ENCODE peak calls at places on chromosomes 1 and 21, in five cellular contexts. One of them, this sample, is unnamed.

GRCh38 chr1:9248341-9249262 is 14.0 kb downstream of the H6PD start:
- DNase-seq in GM23248: no peak
- DNase-seq in CD8-positive, alpha-beta T cell: no peak
- DNase-seq in CD4-positive, CD25-positive, alpha-beta regulatory T cell: no peak
- DNase-seq in AG04450: no peak
- DNase-seq in this sample: peak

GRCh38 chr1:93672069-93672468 is 9.6 kb downstream of the BCAR3 start:
- DNase-seq in CD4-positive, CD25-positive, alpha-beta regulatory T cell: no peak
- DNase-seq in GM23248: peak
- DNase-seq in CD8-positive, alpha-beta T cell: no peak
- DNase-seq in AG04450: no peak
- DNase-seq in this sample: no peak

GRCh38 chr1:202850593-202851362 is 38.2 kb downstream of the RABIF start:
- DNase-seq in AG04450: no peak
- DNase-seq in CD4-positive, CD25-positive, alpha-beta regulatory T cell: no peak
- DNase-seq in GM23248: no peak
- DNase-seq in CD8-positive, alpha-beta T cell: no peak
- DNase-seq in this sample: no peak

GRCh38 chr1:180594723-180595122 is 36.0 kb downstream of the OVAAL start:
- DNase-seq in CD8-positive, alpha-beta T cell: no peak
- DNase-seq in CD4-positive, CD25-positive, alpha-beta regulatory T cell: no peak
- DNase-seq in AG04450: no peak
- DNase-seq in GM23248: peak
- DNase-seq in this sample: no peak

GRCh38 chr21:17610862-17611261 is 1.8 kb downstream of the BTG3 start:
- DNase-seq in GM23248: peak
- DNase-seq in AG04450: no peak
- DNase-seq in CD8-positive, alpha-beta T cell: no peak
- DNase-seq in CD4-positive, CD25-positive, alpha-beta regulatory T cell: no peak
- DNase-seq in this sample: no peak

GRCh38 chr1:173101589-173101988 is 50.8 kb upstream of the TNFSF18 start:
- DNase-seq in AG04450: no peak
- DNase-seq in GM23248: no peak
- DNase-seq in CD4-positive, CD25-positive, alpha-beta regulatory T cell: no peak
- DNase-seq in CD8-positive, alpha-beta T cell: no peak
- DNase-seq in this sample: no peak

GRCh38 chr1:68330391-68330790 is 98.1 kb upstream of the WLS start:
- DNase-seq in GM23248: no peak
- DNase-seq in CD8-positive, alpha-beta T cell: no peak
- DNase-seq in CD4-positive, CD25-positive, alpha-beta regulatory T cell: no peak
- DNase-seq in AG04450: no peak
- DNase-seq in this sample: no peak

GRCh38 chr21:17442174-17442573 is 70.7 kb upstream of the CXADR start:
- DNase-seq in CD8-positive, alpha-beta T cell: no peak
- DNase-seq in CD4-positive, CD25-positive, alpha-beta regulatory T cell: no peak
- DNase-seq in GM23248: no peak
- DNase-seq in AG04450: no peak
- DNase-seq in this sample: no peak

GRCh38 chr1:248710305-248710900 is 7.8 kb upstream of the OR14I1 start:
- DNase-seq in CD4-positive, CD25-positive, alpha-beta regulatory T cell: no peak
- DNase-seq in AG04450: no peak
- DNase-seq in GM23248: no peak
- DNase-seq in CD8-positive, alpha-beta T cell: no peak
- DNase-seq in this sample: no peak

GRCh38 chr1:229253170-229253974 is 17.5 kb upstream of the RAB4A start:
- DNase-seq in CD4-positive, CD25-positive, alpha-beta regulatory T cell: peak
- DNase-seq in GM23248: peak
- DNase-seq in CD8-positive, alpha-beta T cell: no peak
- DNase-seq in AG04450: no peak
- DNase-seq in this sample: no peak

GRCh38 chr1:201946224-201946908 is at the start of gene LMOD1:
- DNase-seq in CD4-positive, CD25-positive, alpha-beta regulatory T cell: no peak
- DNase-seq in CD8-positive, alpha-beta T cell: no peak
- DNase-seq in AG04450: peak
- DNase-seq in GM23248: peak
- DNase-seq in this sample: peak

GRCh38 chr1:77672374-77672773 is 10.1 kb downstream of the ZZZ3 start:
- DNase-seq in GM23248: no peak
- DNase-seq in AG04450: no peak
- DNase-seq in CD4-positive, CD25-positive, alpha-beta regulatory T cell: no peak
- DNase-seq in CD8-positive, alpha-beta T cell: no peak
- DNase-seq in this sample: no peak

GRCh38 chr1:61047061-61047460 is 35.3 kb upstream of the NFIA start:
- DNase-seq in CD8-positive, alpha-beta T cell: no peak
- DNase-seq in GM23248: no peak
- DNase-seq in CD4-positive, CD25-positive, alpha-beta regulatory T cell: no peak
- DNase-seq in AG04450: no peak
- DNase-seq in this sample: no peak

GRCh38 chr1:33055210-33055991 is 18.7 kb upstream of the AK2 start:
- DNase-seq in GM23248: peak
- DNase-seq in CD4-positive, CD25-positive, alpha-beta regulatory T cell: peak
- DNase-seq in AG04450: peak
- DNase-seq in CD8-positive, alpha-beta T cell: no peak
- DNase-seq in this sample: peak

GRCh38 chr1:247293047-247293446 is 37.2 kb downstream of the VN1R5 start:
- DNase-seq in CD8-positive, alpha-beta T cell: no peak
- DNase-seq in CD4-positive, CD25-positive, alpha-beta regulatory T cell: no peak
- DNase-seq in GM23248: peak
- DNase-seq in AG04450: peak
- DNase-seq in this sample: peak

GRCh38 chr1:68975534-68975933 is 478.7 kb upstream of the DEPDC1 start:
- DNase-seq in AG04450: no peak
- DNase-seq in GM23248: no peak
- DNase-seq in CD4-positive, CD25-positive, alpha-beta regulatory T cell: no peak
- DNase-seq in CD8-positive, alpha-beta T cell: no peak
- DNase-seq in this sample: no peak

GRCh38 chr1:160371346-160371631 is 4.4 kb downstream of the NHLH1 start:
- DNase-seq in CD8-positive, alpha-beta T cell: no peak
- DNase-seq in AG04450: no peak
- DNase-seq in CD4-positive, CD25-positive, alpha-beta regulatory T cell: no peak
- DNase-seq in GM23248: no peak
- DNase-seq in this sample: no peak

GRCh38 chr1:97348599-97349265 is 572.1 kb downstream of the DPYD start:
- DNase-seq in CD8-positive, alpha-beta T cell: no peak
- DNase-seq in GM23248: no peak
- DNase-seq in CD4-positive, CD25-positive, alpha-beta regulatory T cell: no peak
- DNase-seq in AG04450: no peak
- DNase-seq in this sample: no peak

GRCh38 chr1:223500560-223501425 is 107.6 kb downstream of the CCDC185 start:
- DNase-seq in CD4-positive, CD25-positive, alpha-beta regulatory T cell: no peak
- DNase-seq in CD8-positive, alpha-beta T cell: no peak
- DNase-seq in AG04450: peak
- DNase-seq in GM23248: peak
- DNase-seq in this sample: peak

GRCh38 chr21:40049031-40049958 is 182.1 kb downstream of the PCP4 start:
- DNase-seq in CD4-positive, CD25-positive, alpha-beta regulatory T cell: no peak
- DNase-seq in AG04450: no peak
- DNase-seq in GM23248: no peak
- DNase-seq in CD8-positive, alpha-beta T cell: no peak
- DNase-seq in this sample: no peak

GRCh38 chr1:109928591-109929111 is 18.0 kb downstream of the CSF1 start:
- DNase-seq in GM23248: peak
- DNase-seq in AG04450: no peak
- DNase-seq in CD8-positive, alpha-beta T cell: no peak
- DNase-seq in CD4-positive, CD25-positive, alpha-beta regulatory T cell: no peak
- DNase-seq in this sample: peak

GRCh38 chr21:42784276-42784675 is 95.1 kb downstream of the WDR4 start:
- DNase-seq in CD8-positive, alpha-beta T cell: no peak
- DNase-seq in AG04450: no peak
- DNase-seq in CD4-positive, CD25-positive, alpha-beta regulatory T cell: no peak
- DNase-seq in GM23248: no peak
- DNase-seq in this sample: no peak
- H3K4me3 ChIP-seq in CD8-positive, alpha-beta T cell: peak
- H3K4me3 ChIP-seq in AG04450: no peak
- H3K4me3 ChIP-seq in CD4-positive, CD25-positive, alpha-beta regulatory T cell: peak
- H3K4me3 ChIP-seq in GM23248: no peak
- H3K4me3 ChIP-seq in this sample: no peak

GRCh38 chr1:206558794-206559660 is 51.7 kb downstream of the RASSF5 start:
- DNase-seq in CD8-positive, alpha-beta T cell: no peak
- DNase-seq in GM23248: no peak
- DNase-seq in CD4-positive, CD25-positive, alpha-beta regulatory T cell: peak
- DNase-seq in AG04450: no peak
- DNase-seq in this sample: no peak
- H3K4me3 ChIP-seq in CD8-positive, alpha-beta T cell: peak
- H3K4me3 ChIP-seq in GM23248: no peak
- H3K4me3 ChIP-seq in CD4-positive, CD25-positive, alpha-beta regulatory T cell: peak
- H3K4me3 ChIP-seq in AG04450: no peak
- H3K4me3 ChIP-seq in this sample: no peak

GRCh38 chr1:198125995-198126758 is 30.6 kb upstream of the NEK7 start:
- DNase-seq in CD4-positive, CD25-positive, alpha-beta regulatory T cell: no peak
- DNase-seq in AG04450: no peak
- DNase-seq in CD8-positive, alpha-beta T cell: no peak
- DNase-seq in GM23248: peak
- DNase-seq in this sample: no peak

GRCh38 chr1:198124665-198125064 is 32.1 kb upstream of the NEK7 start:
- DNase-seq in CD4-positive, CD25-positive, alpha-beta regulatory T cell: no peak
- DNase-seq in GM23248: no peak
- DNase-seq in CD8-positive, alpha-beta T cell: no peak
- DNase-seq in AG04450: no peak
- DNase-seq in this sample: no peak

GRCh38 chr1:198121058-198121829 is 35.6 kb upstream of the NEK7 start:
- DNase-seq in CD8-positive, alpha-beta T cell: no peak
- DNase-seq in AG04450: no peak
- DNase-seq in CD4-positive, CD25-positive, alpha-beta regulatory T cell: no peak
- DNase-seq in GM23248: peak
- DNase-seq in this sample: no peak

GRCh38 chr1:198122693-198123092 is 34.1 kb upstream of the NEK7 start:
- DNase-seq in CD4-positive, CD25-positive, alpha-beta regulatory T cell: no peak
- DNase-seq in GM23248: peak
- DNase-seq in CD8-positive, alpha-beta T cell: no peak
- DNase-seq in AG04450: no peak
- DNase-seq in this sample: no peak

GRCh38 chr1:198123146-198123545 is 33.7 kb upstream of the NEK7 start:
- DNase-seq in CD8-positive, alpha-beta T cell: no peak
- DNase-seq in AG04450: no peak
- DNase-seq in GM23248: peak
- DNase-seq in CD4-positive, CD25-positive, alpha-beta regulatory T cell: no peak
- DNase-seq in this sample: no peak
- H3K4me3 ChIP-seq in CD8-positive, alpha-beta T cell: no peak
- H3K4me3 ChIP-seq in AG04450: no peak
- H3K4me3 ChIP-seq in GM23248: peak
- H3K4me3 ChIP-seq in CD4-positive, CD25-positive, alpha-beta regulatory T cell: no peak
- H3K4me3 ChIP-seq in this sample: no peak

GRCh38 chr1:40395211-40396175 is 22.0 kb downstream of the SMAP2 start:
- DNase-seq in CD8-positive, alpha-beta T cell: no peak
- DNase-seq in GM23248: no peak
- DNase-seq in AG04450: no peak
- DNase-seq in CD4-positive, CD25-positive, alpha-beta regulatory T cell: peak
- DNase-seq in this sample: no peak
- H3K4me3 ChIP-seq in CD8-positive, alpha-beta T cell: no peak
- H3K4me3 ChIP-seq in GM23248: no peak
- H3K4me3 ChIP-seq in AG04450: no peak
- H3K4me3 ChIP-seq in CD4-positive, CD25-positive, alpha-beta regulatory T cell: peak
- H3K4me3 ChIP-seq in this sample: no peak

GRCh38 chr1:156500847-156501686 is 492 bp upstream of the MEF2D start:
- DNase-seq in CD8-positive, alpha-beta T cell: peak
- DNase-seq in AG04450: peak
- DNase-seq in CD4-positive, CD25-positive, alpha-beta regulatory T cell: peak
- DNase-seq in GM23248: peak
- DNase-seq in this sample: peak

GRCh38 chr1:156502749-156503671 is 2.4 kb upstream of the MEF2D start:
- DNase-seq in GM23248: peak
- DNase-seq in AG04450: peak
- DNase-seq in CD4-positive, CD25-positive, alpha-beta regulatory T cell: no peak
- DNase-seq in CD8-positive, alpha-beta T cell: no peak
- DNase-seq in this sample: peak

GRCh38 chr1:156500578-156500846 is at the start of gene MEF2D:
- DNase-seq in GM23248: no peak
- DNase-seq in CD8-positive, alpha-beta T cell: no peak
- DNase-seq in AG04450: no peak
- DNase-seq in CD4-positive, CD25-positive, alpha-beta regulatory T cell: no peak
- DNase-seq in this sample: no peak

GRCh38 chr1:156503672-156504055 is 3.1 kb upstream of the MEF2D start:
- DNase-seq in AG04450: no peak
- DNase-seq in GM23248: peak
- DNase-seq in CD8-positive, alpha-beta T cell: no peak
- DNase-seq in CD4-positive, CD25-positive, alpha-beta regulatory T cell: no peak
- DNase-seq in this sample: no peak

GRCh38 chr1:156502396-156502748 is 1.8 kb upstream of the MEF2D start:
- DNase-seq in CD4-positive, CD25-positive, alpha-beta regulatory T cell: no peak
- DNase-seq in CD8-positive, alpha-beta T cell: no peak
- DNase-seq in AG04450: no peak
- DNase-seq in GM23248: peak
- DNase-seq in this sample: no peak
- H3K4me3 ChIP-seq in CD4-positive, CD25-positive, alpha-beta regulatory T cell: peak
- H3K4me3 ChIP-seq in CD8-positive, alpha-beta T cell: peak
- H3K4me3 ChIP-seq in AG04450: no peak
- H3K4me3 ChIP-seq in GM23248: peak
- H3K4me3 ChIP-seq in this sample: no peak

GRCh38 chr1:206924549-206925115 is 2.9 kb upstream of the FCMR start:
- DNase-seq in CD8-positive, alpha-beta T cell: no peak
- DNase-seq in GM23248: no peak
- DNase-seq in CD4-positive, CD25-positive, alpha-beta regulatory T cell: peak
- DNase-seq in AG04450: no peak
- DNase-seq in this sample: no peak

GRCh38 chr1:206921772-206922265 is at the start of gene FCMR:
- DNase-seq in AG04450: no peak
- DNase-seq in CD8-positive, alpha-beta T cell: peak
- DNase-seq in CD4-positive, CD25-positive, alpha-beta regulatory T cell: peak
- DNase-seq in GM23248: no peak
- DNase-seq in this sample: no peak

GRCh38 chr1:206923961-206924548 is 2.3 kb upstream of the FCMR start:
- DNase-seq in CD4-positive, CD25-positive, alpha-beta regulatory T cell: peak
- DNase-seq in GM23248: no peak
- DNase-seq in CD8-positive, alpha-beta T cell: no peak
- DNase-seq in AG04450: no peak
- DNase-seq in this sample: no peak

GRCh38 chr1:206923009-206923960 is 1.5 kb upstream of the FCMR start:
- DNase-seq in AG04450: no peak
- DNase-seq in CD8-positive, alpha-beta T cell: peak
- DNase-seq in CD4-positive, CD25-positive, alpha-beta regulatory T cell: peak
- DNase-seq in GM23248: no peak
- DNase-seq in this sample: no peak

DNA sequence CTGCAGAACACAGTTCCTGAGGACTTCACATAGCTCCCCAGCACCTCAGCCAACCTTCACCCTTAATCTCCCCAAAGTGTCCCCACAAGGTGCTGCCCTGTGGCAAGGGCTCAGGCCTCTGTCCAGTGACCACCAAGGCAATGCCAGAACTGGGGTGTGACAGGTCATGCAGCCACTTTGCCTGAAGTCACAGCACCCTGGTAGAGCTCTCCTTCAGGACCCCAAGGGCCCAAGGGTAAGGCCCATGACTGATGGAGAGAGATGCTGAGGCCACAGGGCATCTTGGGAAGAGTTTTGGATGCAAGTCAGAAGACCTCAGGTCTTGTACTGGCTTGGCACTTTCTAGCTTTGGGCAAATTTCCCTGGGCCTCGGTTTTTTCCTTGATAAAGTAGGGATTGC is 783 bp upstream of the FCMR start:
- DNase-seq in CD8-positive, alpha-beta T cell: no peak
- DNase-seq in CD4-positive, CD25-positive, alpha-beta regulatory T cell: no peak
- DNase-seq in GM23248: no peak
- DNase-seq in AG04450: no peak
- DNase-seq in this sample: no peak
- H3K4me3 ChIP-seq in CD8-positive, alpha-beta T cell: peak
- H3K4me3 ChIP-seq in CD4-positive, CD25-positive, alpha-beta regulatory T cell: peak
- H3K4me3 ChIP-seq in GM23248: no peak
- H3K4me3 ChIP-seq in AG04450: no peak
- H3K4me3 ChIP-seq in this sample: no peak

This sample was measured in lower leg skin.